ENCODE peak calls at places on chromosomes 13 and 19, in five cellular contexts. O is hippocampal formation, Q is WTC11, E is NCI-H748 treated with DMSO at 0.1 percent for 48 hours, B is astrocyte. F is an unnamed sample.
A peak's percentile ranks its signal among the peaks of the same experiment; 100 is the strongest.

GRCh38 chr13:50893211-50893852 is 16.3 kb upstream of the RNASEH2B start:
- DNase-seq in E (no peak), Q (no peak), B (peak; percentile 16), O (no peak), F (no peak)

GRCh38 chr13:102846261-102847015 is 606 bp downstream of the ERCC5 start:
- DNase-seq in B (peak; percentile 18), O (peak; percentile 55), Q (peak; percentile 14), E (peak; percentile 36), F (peak; percentile 72)

GRCh38 chr13:49731766-49732165 is 40.5 kb upstream of the EBPL start:
- DNase-seq in Q (no peak), B (peak; percentile 78), E (no peak), O (no peak), F (no peak)

GRCh38 chr13:23984541-23984940 is 87.2 kb upstream of the C1QTNF9B start:
- DNase-seq in Q (no peak), E (no peak), B (peak; percentile 50), O (no peak), F (no peak)

GRCh38 chr19:13718733-13719132 is 45.6 kb upstream of the MRI1 start:
- DNase-seq in O (peak; percentile 74), E (peak; percentile 74), B (peak; percentile 49), Q (peak; percentile 36), F (no peak)

GRCh38 chr19:9009935-9010651 is at the start of gene MUC16:
- DNase-seq in B (no peak), Q (no peak), O (no peak), E (no peak), F (no peak)

GRCh38 chr13:106529415-106530208 is 5.8 kb downstream of the EFNB2 start:
- DNase-seq in Q (no peak), O (no peak), B (no peak), E (no peak), F (no peak)

GRCh38 chr13:113819731-113820715 is 43.9 kb downstream of the GAS6 start:
- DNase-seq in Q (no peak), E (no peak), O (no peak), B (no peak), F (no peak)

GRCh38 chr13:32107474-32107873 is 75.9 kb downstream of the FRY start:
- DNase-seq in E (no peak), O (no peak), Q (no peak), B (no peak), F (no peak)

GRCh38 chr19:31725051-31725450 is 375.8 kb upstream of the TSHZ3 start:
- DNase-seq in O (no peak), E (no peak), B (peak; percentile 23), Q (no peak), F (no peak)

GRCh38 chr19:14381689-14382474 is 638 bp downstream of the ADGRE5 start:
- DNase-seq in E (no peak), B (no peak), Q (no peak), O (no peak), F (peak; percentile 55)

GRCh38 chr13:107721436-107721835 is 493.9 kb downstream of the LIG4 start:
- DNase-seq in E (no peak), Q (no peak), B (no peak), O (no peak), F (no peak)

GRCh38 chr19:497476-497860 is 1.2 kb downstream of the MADCAM1 start:
- DNase-seq in Q (no peak), B (no peak), O (no peak), E (no peak), F (no peak)

GRCh38 chr19:54608205-54608604 is 14.8 kb downstream of the LILRA1 start:
- DNase-seq in O (no peak), E (no peak), B (no peak), Q (no peak), F (no peak)

GRCh38 chr19:30326076-30326710 is 46.0 kb upstream of the ZNF536 start:
- DNase-seq in E (no peak), Q (no peak), O (no peak), B (no peak), F (no peak)

GRCh38 chr13:41917641-41918040 is 43.3 kb downstream of the VWA8 start:
- DNase-seq in B (peak; percentile 72), Q (no peak), E (no peak), O (no peak), F (no peak)

GRCh38 chr19:55179570-55180484 is at the start of gene SYT5:
- DNase-seq in Q (peak; percentile 75), E (peak; percentile 38), O (no peak), B (no peak), F (no peak)

GRCh38 chr13:64817721-64818120 is 2412.4 kb downstream of the PCDH9 start:
- DNase-seq in B (peak; percentile 24), Q (no peak), O (no peak), E (no peak), F (no peak)

GRCh38 chr19:28519950-28520861 is 692.7 kb downstream of the UQCRFS1 start:
- DNase-seq in O (no peak), Q (no peak), B (peak; percentile 53), E (no peak), F (no peak)

GRCh38 chr13:30895773-30896172 is 10.3 kb upstream of the MEDAG start:
- DNase-seq in O (no peak), Q (no peak), B (peak; percentile 88), E (no peak), F (peak; percentile 65)

GRCh38 chr13:30569901-30570576 is 47.7 kb upstream of the USPL1 start:
- DNase-seq in O (peak; percentile 37), E (no peak), B (peak; percentile 98), Q (no peak), F (no peak)

GRCh38 chr19:1171755-1172352 is 2.2 kb downstream of the SBNO2 start:
- DNase-seq in Q (peak; percentile 12), O (no peak), B (no peak), E (no peak), F (no peak)

GRCh38 chr13:51006067-51006800 is 96.6 kb downstream of the RNASEH2B start:
- DNase-seq in Q (no peak), E (no peak), B (no peak), O (no peak), F (peak; percentile 75)

GRCh38 chr19:45472557-45473365 is 5.0 kb downstream of the FOSB start:
- DNase-seq in E (no peak), O (no peak), B (no peak), Q (no peak), F (no peak)

GRCh38 chr13:28492527-28493367 is 2.2 kb downstream of the FLT1 start:
- DNase-seq in E (no peak), Q (no peak), O (no peak), B (no peak), F (no peak)

GRCh38 chr19:10855879-10856522 is 7.8 kb downstream of the C19orf38 start:
- DNase-seq in B (no peak), E (no peak), O (no peak), Q (peak; percentile 54), F (no peak)

GRCh38 chr19:40600086-40600917 is 867 bp upstream of the LTBP4 start:
- DNase-seq in Q (no peak), B (no peak), O (no peak), E (no peak), F (no peak)

GRCh38 chr19:35637165-35637564 is 4.4 kb upstream of the ETV2 start:
- DNase-seq in B (no peak), E (no peak), O (no peak), Q (no peak), F (no peak)

GRCh38 chr19:38064661-38065425 is 157.8 kb downstream of the SIPA1L3 start:
- DNase-seq in E (no peak), Q (no peak), B (no peak), O (no peak), F (no peak)

GRCh38 chr19:18274776-18275356 is 614 bp upstream of the IQCN start:
- DNase-seq in O (peak; percentile 52), Q (no peak), B (peak; percentile 78), E (no peak), F (peak; percentile 91)

GRCh38 chr19:21947775-21948174 is 63.0 kb downstream of the ZNF208 start:
- DNase-seq in Q (no peak), E (no peak), B (peak; percentile 0), O (no peak), F (no peak)

GRCh38 chr13:24181991-24182702 is 21.6 kb downstream of the SPATA13 start:
- DNase-seq in B (no peak), E (no peak), Q (no peak), O (no peak), F (no peak)

GRCh38 chr19:49362048-49362925 is at the start of gene TEAD2:
- DNase-seq in Q (peak; percentile 84), E (no peak), B (peak; percentile 39), O (no peak), F (no peak)

GRCh38 chr13:30710442-30710841 is 24.9 kb upstream of the ALOX5AP start:
- DNase-seq in E (no peak), O (no peak), Q (no peak), B (no peak), F (no peak)

GRCh38 chr13:81606074-81606473 is 1265.1 kb upstream of the SPRY2 start:
- DNase-seq in O (no peak), Q (no peak), B (no peak), E (no peak), F (no peak)